ENCODE peak calls at places on chromosomes 5 and 9, in seven cellular contexts. Z is GM18507, C is BJ, T is Daoy, G is NCI-H2029, X is cerebellar cortex, H is T-helper 9 cell. Q is an unnamed sample.

GRCh38 chr5:65760504-65761275 is 38.7 kb downstream of the NLN start:
- DNase-seq in Z (no peak), C (no peak), T (peak; percentile 49), G (peak; percentile 67), X (peak; percentile 16), H (peak; percentile 27), Q (peak; percentile 18)

GRCh38 chr9:112867275-112867991 is 23.2 kb downstream of the SLC46A2 start:
- DNase-seq in Z (no peak), C (peak; percentile 68), T (peak; percentile 73), G (no peak), X (peak; percentile 36), H (no peak), Q (no peak)

GRCh38 chr5:342501-343460 is 21.3 kb downstream of the AHRR start:
- DNase-seq in Z (no peak), C (no peak), T (no peak), G (no peak), X (no peak), H (no peak), Q (peak; percentile 39)

GRCh38 chr5:62614355-62614754 is 35.7 kb downstream of the LRRC70 start:
- DNase-seq in Z (no peak), C (no peak), T (no peak), G (no peak), X (no peak), H (no peak), Q (no peak)

GRCh38 chr5:88544131-88544530 is 275.5 kb upstream of the TMEM161B start:
- DNase-seq in Z (no peak), C (no peak), T (no peak), G (no peak), X (peak; percentile 29), H (no peak), Q (no peak)

GRCh38 chr5:39951070-39951469 is 526.3 kb upstream of the DAB2 start:
- DNase-seq in Z (no peak), C (no peak), T (no peak), G (no peak), X (no peak), H (no peak), Q (no peak)

GRCh38 chr9:11417782-11418181 is 805.0 kb upstream of the PTPRD start:
- DNase-seq in Z (no peak), C (no peak), T (no peak), G (no peak), X (no peak), H (no peak), Q (no peak)

GRCh38 chr9:137236936-137237421 is 4.1 kb upstream of the TUBB4B start:
- DNase-seq in Z (no peak), C (no peak), T (no peak), G (peak; percentile 67), X (no peak), H (no peak), Q (no peak)

GRCh38 chr5:96256795-96257470 is 176.1 kb downstream of the PCSK1 start:
- DNase-seq in Z (no peak), C (no peak), T (peak; percentile 80), G (no peak), X (no peak), H (no peak), Q (no peak)

GRCh38 chr9:115764649-115765048 is 388.9 kb upstream of the PAPPA start:
- DNase-seq in Z (no peak), C (no peak), T (no peak), G (no peak), X (no peak), H (no peak), Q (no peak)

GRCh38 chr5:78696637-78697036 is 48.1 kb upstream of the LHFPL2 start:
- DNase-seq in Z (no peak), C (no peak), T (no peak), G (no peak), X (no peak), H (no peak), Q (no peak)

GRCh38 chr9:134187821-134188420 is 23.6 kb upstream of the RNU6ATAC start:
- DNase-seq in Z (no peak), C (no peak), T (no peak), G (no peak), X (no peak), H (no peak), Q (no peak)

GRCh38 chr5:180291234-180291940 is 496 bp downstream of the MAPK9 start:
- DNase-seq in Z (peak; percentile 11), C (no peak), T (peak; percentile 38), G (no peak), X (no peak), H (no peak), Q (no peak)

GRCh38 chr5:139799359-139799758 is 3.8 kb downstream of the PSD2 start:
- DNase-seq in Z (no peak), C (no peak), T (no peak), G (peak; percentile 45), X (no peak), H (no peak), Q (no peak)

GRCh38 chr9:90855208-90856000 is 53.8 kb downstream of the SYK start:
- DNase-seq in Z (no peak), C (no peak), T (no peak), G (no peak), X (peak; percentile 62), H (no peak), Q (no peak)

GRCh38 chr5:119078870-119079269 is 8.0 kb downstream of the DMXL1 start:
- DNase-seq in Z (no peak), C (no peak), T (peak; percentile 6), G (no peak), X (no peak), H (no peak), Q (no peak)

GRCh38 chr9:128078504-128079434 is 10.7 kb downstream of the SLC25A25 start:
- DNase-seq in Z (no peak), C (no peak), T (peak; percentile 66), G (peak; percentile 71), X (no peak), H (no peak), Q (no peak)

GRCh38 chr5:27963050-27963783 is 924.8 kb upstream of the CDH9 start:
- DNase-seq in Z (no peak), C (no peak), T (no peak), G (no peak), X (no peak), H (no peak), Q (no peak)

GRCh38 chr5:40171971-40172370 is 507.7 kb upstream of the PTGER4 start:
- DNase-seq in Z (no peak), C (no peak), T (no peak), G (no peak), X (no peak), H (no peak), Q (no peak)

GRCh38 chr5:56269216-56269927 is 36.2 kb upstream of the ANKRD55 start:
- DNase-seq in Z (no peak), C (no peak), T (peak; percentile 37), G (no peak), X (peak; percentile 25), H (no peak), Q (peak; percentile 54)

GRCh38 chr9:129489838-129490582 is 130.9 kb downstream of the C9orf50 start:
- DNase-seq in Z (no peak), C (no peak), T (no peak), G (no peak), X (no peak), H (peak; percentile 65), Q (no peak)

GRCh38 chr5:56852228-56853000 is 37.1 kb downstream of the MAP3K1 start:
- DNase-seq in Z (no peak), C (peak; percentile 9), T (no peak), G (no peak), X (no peak), H (no peak), Q (no peak)

GRCh38 chr5:145856285-145856818 is 16.5 kb downstream of the GRXCR2 start:
- DNase-seq in Z (no peak), C (no peak), T (peak; percentile 64), G (no peak), X (no peak), H (no peak), Q (no peak)

GRCh38 chr5:14108170-14108996 is 34.8 kb upstream of the TRIO start:
- DNase-seq in Z (peak; percentile 65), C (no peak), T (peak; percentile 77), G (peak; percentile 33), X (peak; percentile 76), H (no peak), Q (peak; percentile 65)

GRCh38 chr5:124277767-124278536 is 468.5 kb downstream of the ZNF608 start:
- DNase-seq in Z (no peak), C (no peak), T (no peak), G (no peak), X (no peak), H (no peak), Q (no peak)

GRCh38 chr9:5756633-5757032 is 76.3 kb downstream of the ERMP1 start:
- DNase-seq in Z (no peak), C (no peak), T (no peak), G (no peak), X (no peak), H (no peak), Q (no peak)

GRCh38 chr5:135356522-135357318 is 42.3 kb downstream of the MACROH2A1 start:
- DNase-seq in Z (no peak), C (no peak), T (no peak), G (no peak), X (peak; percentile 35), H (no peak), Q (no peak)

GRCh38 chr9:36142510-36143161 is 6.1 kb downstream of the GLIPR2 start:
- DNase-seq in Z (no peak), C (no peak), T (no peak), G (no peak), X (no peak), H (no peak), Q (no peak)

GRCh38 chr9:79289856-79290255 is 281.9 kb upstream of the TLE4 start:
- DNase-seq in Z (no peak), C (no peak), T (no peak), G (no peak), X (no peak), H (no peak), Q (no peak)

GRCh38 chr9:84702469-84702868 is 32.9 kb downstream of the NTRK2 start:
- DNase-seq in Z (no peak), C (no peak), T (no peak), G (no peak), X (peak; percentile 83), H (no peak), Q (no peak)

GRCh38 chr9:120393386-120394057 is 186.4 kb downstream of the CDK5RAP2 start:
- DNase-seq in Z (no peak), C (no peak), T (peak; percentile 92), G (no peak), X (no peak), H (no peak), Q (no peak)

GRCh38 chr5:9529041-9529480 is 16.8 kb downstream of the SEMA5A start:
- DNase-seq in Z (no peak), C (no peak), T (no peak), G (no peak), X (no peak), H (no peak), Q (no peak)

GRCh38 chr9:127021664-127022337 is 100.6 kb downstream of the ANGPTL2 start:
- DNase-seq in Z (no peak), C (peak; percentile 96), T (peak; percentile 39), G (no peak), X (peak; percentile 88), H (no peak), Q (no peak)

GRCh38 chr5:168377525-168377924 is 86.1 kb downstream of the WWC1 start:
- DNase-seq in Z (no peak), C (no peak), T (no peak), G (no peak), X (no peak), H (no peak), Q (no peak)